ENCODE peak calls at places on chromosome 12, in ten cellular contexts. B, J, C, E, N, W, H, F, D and S are unnamed samples.

GRCh38 chr12:39628836-39629235 is 9.2 kb upstream of the ABCD2 start:
- ATAC-seq in N (no peak), C (no peak), J (no peak), H (peak), W (no peak), D (no peak), E (no peak), F (peak), B (no peak), S (no peak)

GRCh38 chr12:20798561-20798960 is 11.9 kb upstream of the SLCO1B3 start:
- ATAC-seq in H (no peak), B (peak), C (peak), E (peak), W (peak), N (peak), J (peak), D (peak), F (no peak), S (peak)

GRCh38 chr12:10174986-10175614 is 3.2 kb upstream of the OLR1 start:
- ATAC-seq in D (no peak), H (no peak), B (no peak), F (no peak), C (no peak), W (no peak), N (no peak), J (no peak), E (no peak), S (no peak)

GRCh38 chr12:115485503-115485902 is 792.0 kb downstream of the MED13L start:
- ATAC-seq in H (no peak), B (no peak), N (no peak), W (no peak), E (no peak), J (no peak), C (no peak), D (no peak), F (no peak), S (no peak)

GRCh38 chr12:115835445-115835844 is 442.0 kb downstream of the MED13L start:
- ATAC-seq in W (no peak), C (no peak), N (no peak), H (no peak), D (no peak), B (no peak), F (no peak), E (no peak), J (no peak), S (no peak)

GRCh38 chr12:55847033-55847432 is 4.3 kb upstream of the MMP19 start:
- ATAC-seq in H (peak), B (peak), D (no peak), F (no peak), N (peak), J (peak), W (no peak), E (peak), C (peak), S (peak)

GRCh38 chr12:68807576-68808387 is at the start of gene MDM2:
- ATAC-seq in F (peak), W (peak), H (peak), B (peak), E (peak), N (peak), C (peak), D (peak), J (peak), S (peak)

GRCh38 chr12:113140706-113141105 is 5.1 kb upstream of the RASAL1 start:
- ATAC-seq in W (no peak), F (no peak), J (no peak), N (no peak), D (no peak), C (no peak), E (no peak), H (no peak), B (no peak), S (no peak)

GRCh38 chr12:1995205-1995896 is 8.9 kb downstream of the DCP1B start:
- ATAC-seq in E (peak), B (no peak), D (no peak), J (no peak), H (no peak), F (no peak), W (no peak), C (no peak), N (no peak), S (no peak)

GRCh38 chr12:56581418-56582145 is 48.5 kb downstream of the BAZ2A start:
- ATAC-seq in H (peak), C (peak), D (no peak), B (no peak), J (no peak), E (no peak), N (no peak), F (peak), W (no peak), S (no peak)